ENCODE peak calls at places on chromosomes 12 and 14, in seven cellular contexts. One of them, this sample, is unnamed.

GRCh38 chr12:85644508-85644907 is 191.7 kb downstream of the RASSF9 start:
- DNase-seq in tibial artery: no peak
- DNase-seq in BJ: no peak
- DNase-seq in A549: no peak
- DNase-seq in adipocyte: no peak
- DNase-seq in GM23338: no peak
- DNase-seq in A673: no peak
- DNase-seq in this sample: no peak

GRCh38 chr14:89399594-89400068 is 17.4 kb downstream of the FOXN3 start:
- DNase-seq in GM23338: peak
- DNase-seq in A549: peak
- DNase-seq in adipocyte: peak
- DNase-seq in tibial artery: no peak
- DNase-seq in A673: peak
- DNase-seq in BJ: peak
- DNase-seq in this sample: peak

GRCh38 chr14:67695394-67695949 is at the start of gene RDH11:
- DNase-seq in BJ: peak
- DNase-seq in A673: peak
- DNase-seq in tibial artery: peak
- DNase-seq in adipocyte: peak
- DNase-seq in GM23338: peak
- DNase-seq in A549: peak
- DNase-seq in this sample: peak

GRCh38 chr14:68137704-68138619 is 318.4 kb downstream of the RAD51B start:
- DNase-seq in adipocyte: peak
- DNase-seq in BJ: peak
- DNase-seq in A549: peak
- DNase-seq in tibial artery: no peak
- DNase-seq in GM23338: peak
- DNase-seq in A673: peak
- DNase-seq in this sample: peak

GRCh38 chr14:77000340-77001235 is 27.9 kb downstream of the IRF2BPL start:
- DNase-seq in A673: peak
- DNase-seq in adipocyte: peak
- DNase-seq in GM23338: peak
- DNase-seq in tibial artery: peak
- DNase-seq in BJ: no peak
- DNase-seq in A549: no peak
- DNase-seq in this sample: peak

GRCh38 chr12:27940245-27940644 is 32.3 kb downstream of the PTHLH start:
- DNase-seq in adipocyte: no peak
- DNase-seq in A673: no peak
- DNase-seq in GM23338: no peak
- DNase-seq in BJ: no peak
- DNase-seq in tibial artery: no peak
- DNase-seq in A549: no peak
- DNase-seq in this sample: no peak

GRCh38 chr12:95051241-95051640 is 22.2 kb downstream of the NR2C1 start:
- DNase-seq in adipocyte: no peak
- DNase-seq in tibial artery: no peak
- DNase-seq in A673: no peak
- DNase-seq in A549: no peak
- DNase-seq in GM23338: no peak
- DNase-seq in BJ: no peak
- DNase-seq in this sample: no peak

GRCh38 chr14:31898835-31899528 is 178.1 kb upstream of the ARHGAP5 start:
- DNase-seq in adipocyte: no peak
- DNase-seq in tibial artery: no peak
- DNase-seq in BJ: no peak
- DNase-seq in A549: no peak
- DNase-seq in A673: no peak
- DNase-seq in GM23338: no peak
- DNase-seq in this sample: no peak

GRCh38 chr12:90902596-90902995 is 52.4 kb downstream of the CCER1 start:
- DNase-seq in A549: no peak
- DNase-seq in BJ: no peak
- DNase-seq in tibial artery: no peak
- DNase-seq in A673: no peak
- DNase-seq in adipocyte: no peak
- DNase-seq in GM23338: no peak
- DNase-seq in this sample: no peak

GRCh38 chr12:90896164-90896563 is 58.8 kb downstream of the CCER1 start:
- DNase-seq in adipocyte: peak
- DNase-seq in A673: no peak
- DNase-seq in GM23338: no peak
- DNase-seq in tibial artery: no peak
- DNase-seq in A549: no peak
- DNase-seq in BJ: peak
- DNase-seq in this sample: no peak

GRCh38 chr12:90897981-90898380 is 57.0 kb downstream of the CCER1 start:
- DNase-seq in A549: no peak
- DNase-seq in adipocyte: no peak
- DNase-seq in A673: no peak
- DNase-seq in BJ: no peak
- DNase-seq in GM23338: no peak
- DNase-seq in tibial artery: no peak
- DNase-seq in this sample: no peak

GRCh38 chr12:90897316-90897715 is 57.7 kb downstream of the CCER1 start:
- DNase-seq in GM23338: no peak
- DNase-seq in tibial artery: no peak
- DNase-seq in adipocyte: no peak
- DNase-seq in A549: no peak
- DNase-seq in A673: no peak
- DNase-seq in BJ: no peak
- DNase-seq in this sample: no peak

DNA sequence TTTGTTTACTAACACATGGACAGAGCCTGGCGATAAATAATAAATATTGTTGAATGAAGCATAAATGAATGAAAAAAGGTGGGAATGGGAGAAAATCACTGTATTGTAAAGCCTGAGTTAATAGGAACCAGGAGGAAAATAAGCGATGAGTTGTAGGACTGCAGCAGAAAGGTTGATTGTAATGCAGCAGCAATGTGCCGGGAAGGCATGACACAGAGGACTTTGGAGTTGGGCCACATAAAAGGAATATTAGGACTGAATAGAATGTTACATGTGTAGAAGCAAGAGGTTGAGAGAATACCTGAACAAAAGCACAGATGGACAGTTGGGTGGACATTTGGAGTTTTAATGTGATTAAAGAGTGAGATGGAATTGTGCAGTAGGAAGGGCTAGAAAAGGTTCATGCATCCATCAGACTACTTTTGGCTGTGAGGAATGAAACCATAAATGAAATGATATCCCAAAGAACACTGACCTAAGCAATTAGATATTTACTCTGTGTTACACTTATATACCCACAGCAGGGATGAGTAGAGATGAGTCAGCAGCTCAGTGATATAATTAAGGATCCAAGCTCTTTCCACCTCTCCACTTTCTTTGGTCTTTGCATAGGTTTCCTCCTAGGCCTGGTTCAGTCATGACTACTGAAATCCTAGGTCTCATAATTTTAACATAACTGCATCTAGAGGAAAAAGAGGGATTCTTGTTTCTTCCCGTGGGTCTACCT is 55.4 kb downstream of the CCER1 start:
- DNase-seq in A549: no peak
- DNase-seq in BJ: no peak
- DNase-seq in A673: no peak
- DNase-seq in GM23338: no peak
- DNase-seq in tibial artery: no peak
- DNase-seq in adipocyte: peak
- DNase-seq in this sample: no peak
- H3K4me3 ChIP-seq in A549: no peak
- H3K4me3 ChIP-seq in BJ: no peak
- H3K4me3 ChIP-seq in A673: no peak
- H3K4me3 ChIP-seq in GM23338: no peak
- H3K4me3 ChIP-seq in tibial artery: no peak
- H3K4me3 ChIP-seq in adipocyte: no peak
- H3K4me3 ChIP-seq in this sample: no peak

DNA sequence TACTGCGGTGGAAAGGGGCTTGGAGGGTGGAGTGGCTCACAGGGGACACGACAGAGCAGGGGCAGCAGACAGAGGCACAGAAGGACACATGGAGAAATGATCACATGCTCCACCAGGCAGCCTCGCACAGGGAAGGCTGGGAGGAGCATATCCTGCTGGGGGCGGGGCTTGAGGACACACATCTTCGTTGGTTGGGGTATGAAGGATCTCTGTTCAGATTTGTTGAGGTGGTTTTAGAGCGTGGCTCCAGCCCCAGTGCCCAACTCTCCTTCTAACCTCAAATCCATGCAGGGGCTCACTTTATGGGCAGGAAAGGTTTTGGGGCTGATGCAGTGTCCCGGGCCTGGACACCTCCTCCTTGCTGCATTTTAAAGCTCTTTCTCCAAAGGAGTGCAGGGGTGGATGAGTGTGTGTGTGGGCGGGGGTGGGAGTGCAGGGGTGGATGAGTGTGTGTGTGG is 741 bp upstream of the P3H3 start:
- DNase-seq in A549: peak
- DNase-seq in GM23338: peak
- DNase-seq in tibial artery: peak
- DNase-seq in A673: peak
- DNase-seq in adipocyte: peak
- DNase-seq in BJ: peak
- DNase-seq in this sample: peak
- H3K4me3 ChIP-seq in A549: no peak
- H3K4me3 ChIP-seq in GM23338: peak
- H3K4me3 ChIP-seq in tibial artery: peak
- H3K4me3 ChIP-seq in A673: peak
- H3K4me3 ChIP-seq in adipocyte: no peak
- H3K4me3 ChIP-seq in BJ: peak
- H3K4me3 ChIP-seq in this sample: peak

GRCh38 chr12:67826946-67827719 is 162.1 kb upstream of the IFNG-AS1 start:
- DNase-seq in adipocyte: peak
- DNase-seq in BJ: no peak
- DNase-seq in A673: no peak
- DNase-seq in tibial artery: no peak
- DNase-seq in GM23338: no peak
- DNase-seq in A549: peak
- DNase-seq in this sample: no peak
- H3K4me3 ChIP-seq in adipocyte: peak
- H3K4me3 ChIP-seq in BJ: peak
- H3K4me3 ChIP-seq in A673: no peak
- H3K4me3 ChIP-seq in tibial artery: peak
- H3K4me3 ChIP-seq in GM23338: no peak
- H3K4me3 ChIP-seq in A549: no peak
- H3K4me3 ChIP-seq in this sample: no peak

GRCh38 chr12:96985515-96986362 is 78.7 kb downstream of the NEDD1 start:
- DNase-seq in GM23338: peak
- DNase-seq in A549: peak
- DNase-seq in adipocyte: peak
- DNase-seq in BJ: no peak
- DNase-seq in tibial artery: no peak
- DNase-seq in A673: peak
- DNase-seq in this sample: peak
- H3K4me3 ChIP-seq in GM23338: peak
- H3K4me3 ChIP-seq in A549: peak
- H3K4me3 ChIP-seq in adipocyte: peak
- H3K4me3 ChIP-seq in BJ: peak
- H3K4me3 ChIP-seq in tibial artery: peak
- H3K4me3 ChIP-seq in A673: peak
- H3K4me3 ChIP-seq in this sample: peak

This sample was measured in H7.